ENCODE peak calls at places on chromosomes 13 and 19, in ten cellular contexts. F is thyroid gland, M is esophagus squamous epithelium, U is upper lobe of left lung, H is heart left ventricle, J is adrenal gland, O is H1, D is ovary, N is body of pancreas, X is uterus. B is an unnamed sample.

GRCh38 chr13:28425796-28426195 is 69.1 kb downstream of the FLT1 start:
- DNase-seq in F (no peak), M (no peak), U (no peak), H (no peak), J (no peak), O (no peak), D (no peak), N (no peak), X (no peak), B (no peak)

GRCh38 chr19:56076413-56076998 is 44.6 kb downstream of the ZNF787 start:
- DNase-seq in F (peak; percentile 65), M (no peak), U (no peak), H (no peak), J (peak; percentile 67), O (no peak), D (peak; percentile 65), N (peak; percentile 76), X (peak; percentile 44), B (no peak)

GRCh38 chr13:111659842-111660241 is 339.4 kb downstream of the TEX29 start:
- DNase-seq in F (no peak), M (no peak), U (no peak), H (no peak), J (no peak), O (no peak), D (no peak), N (no peak), X (no peak), B (no peak)

GRCh38 chr13:48412100-48412556 is 785 bp downstream of the LPAR6 start:
- DNase-seq in F (no peak), M (no peak), U (no peak), H (no peak), J (no peak), O (no peak), D (no peak), N (no peak), X (no peak), B (no peak)

GRCh38 chr19:8578642-8579265 is 1.5 kb upstream of the MYO1F start:
- DNase-seq in F (peak; percentile 77), M (no peak), U (no peak), H (peak; percentile 68), J (peak; percentile 81), O (peak; percentile 33), D (peak; percentile 82), N (peak; percentile 81), X (peak; percentile 72), B (no peak)

GRCh38 chr19:40398417-40399056 is 8.6 kb upstream of the HIPK4 start:
- DNase-seq in F (peak; percentile 52), M (no peak), U (peak; percentile 84), H (no peak), J (no peak), O (no peak), D (peak; percentile 72), N (peak; percentile 19), X (no peak), B (no peak)

GRCh38 chr13:93915269-93915809 is 564.1 kb downstream of the DCT start:
- DNase-seq in F (no peak), M (no peak), U (no peak), H (no peak), J (no peak), O (no peak), D (no peak), N (no peak), X (no peak), B (no peak)

GRCh38 chr13:30373727-30374126 is 48.6 kb upstream of the UBE2L5 start:
- DNase-seq in F (no peak), M (peak; percentile 4), U (no peak), H (no peak), J (no peak), O (no peak), D (no peak), N (no peak), X (no peak), B (no peak)

GRCh38 chr13:32850311-32851052 is 165.7 kb upstream of the KL start:
- DNase-seq in F (no peak), M (no peak), U (no peak), H (no peak), J (no peak), O (no peak), D (no peak), N (no peak), X (no peak), B (no peak)

GRCh38 chr13:49561064-49561410 is 24.3 kb downstream of the RCBTB1 start:
- DNase-seq in F (no peak), M (no peak), U (no peak), H (peak; percentile 54), J (peak; percentile 87), O (no peak), D (no peak), N (peak; percentile 53), X (peak; percentile 25), B (no peak)

GRCh38 chr19:18053571-18054219 is 33.0 kb downstream of the IL12RB1 start:
- DNase-seq in F (peak; percentile 9), M (no peak), U (no peak), H (no peak), J (no peak), O (no peak), D (no peak), N (no peak), X (no peak), B (no peak)

GRCh38 chr19:2119916-2120785 is 23.4 kb downstream of the IZUMO4 start:
- DNase-seq in F (no peak), M (no peak), U (peak; percentile 66), H (no peak), J (no peak), O (no peak), D (no peak), N (no peak), X (no peak), B (no peak)

DNA sequence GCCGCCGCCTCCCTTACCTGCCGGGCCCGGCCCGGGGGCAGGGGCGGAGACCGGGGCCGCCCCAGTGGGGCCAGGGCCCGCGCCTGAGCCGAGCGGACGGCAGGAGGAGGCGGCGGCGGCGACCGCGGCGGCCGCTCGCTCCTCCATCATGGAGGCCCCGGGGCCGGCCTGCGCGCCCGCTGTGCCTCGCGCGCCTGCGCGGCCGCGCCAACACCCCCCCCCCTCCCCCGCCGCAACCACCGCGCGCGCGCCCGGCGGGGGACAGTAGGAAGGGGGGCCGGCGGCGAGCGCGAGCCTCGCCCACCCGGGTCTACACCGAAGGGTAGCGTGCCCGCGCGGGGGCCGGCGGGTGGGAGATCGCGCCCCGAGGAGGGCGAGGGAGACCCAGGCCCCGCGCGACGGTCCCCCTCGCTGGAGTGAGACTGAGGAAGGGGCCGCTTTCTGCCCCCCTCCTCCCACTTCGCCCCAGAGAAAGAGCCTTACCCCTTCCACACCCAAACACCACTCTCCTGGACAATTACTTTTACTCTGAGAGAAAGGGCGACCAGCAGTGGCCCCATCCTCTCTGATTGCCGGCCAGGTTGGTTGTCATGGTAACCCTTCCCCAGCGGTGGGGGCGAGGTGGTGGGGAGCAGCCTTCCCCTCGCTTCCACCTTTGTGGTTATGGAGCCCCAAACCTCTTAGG is at the start of gene STRN4:
- DNase-seq in F (peak; percentile 44), M (no peak), U (peak; percentile 94), H (no peak), J (no peak), O (no peak), D (peak; percentile 66), N (peak; percentile 61), X (peak; percentile 57), B (no peak)
- TF ChIP-seq POLR2A in F (peak; percentile 44), M (peak; percentile 33), U (peak; percentile 51), H (no peak), J (peak; percentile 65), O (no peak), D (no peak), N (no peak), X (peak; percentile 77), B (no peak)

DNA sequence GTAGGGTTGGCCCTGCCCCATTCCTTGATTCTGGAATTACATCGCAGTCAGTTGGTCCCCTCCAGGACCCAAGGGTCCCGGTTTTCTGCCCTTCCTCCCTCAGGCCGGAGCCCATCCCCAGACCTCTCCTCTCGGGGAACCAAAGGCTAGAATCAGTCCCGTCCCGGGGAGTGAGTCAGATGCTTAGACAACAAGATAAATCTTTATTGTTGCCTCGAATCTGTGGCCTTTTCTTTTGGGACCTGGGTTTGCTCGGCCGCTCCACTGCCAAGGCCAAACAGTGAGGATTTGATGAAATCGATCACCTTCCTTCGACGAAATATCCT is 258 bp upstream of the RASIP1 start:
- DNase-seq in F (no peak), M (no peak), U (no peak), H (peak; percentile 17), J (peak; percentile 71), O (no peak), D (no peak), N (no peak), X (no peak), B (no peak)
- H3K27me3 ChIP-seq in F (no peaks in the 10 kb centered on the region), M (peaks cover 3% of the 10 kb centered on the region), U (no peaks in the 10 kb centered on the region), H (no peaks in the 10 kb centered on the region), J (no peaks in the 10 kb centered on the region), O (peaks cover 3% of the 10 kb centered on the region), D (no peaks in the 10 kb centered on the region), N (no peaks in the 10 kb centered on the region), X (no peaks in the 10 kb centered on the region), B (no peaks in the 10 kb centered on the region)

DNA sequence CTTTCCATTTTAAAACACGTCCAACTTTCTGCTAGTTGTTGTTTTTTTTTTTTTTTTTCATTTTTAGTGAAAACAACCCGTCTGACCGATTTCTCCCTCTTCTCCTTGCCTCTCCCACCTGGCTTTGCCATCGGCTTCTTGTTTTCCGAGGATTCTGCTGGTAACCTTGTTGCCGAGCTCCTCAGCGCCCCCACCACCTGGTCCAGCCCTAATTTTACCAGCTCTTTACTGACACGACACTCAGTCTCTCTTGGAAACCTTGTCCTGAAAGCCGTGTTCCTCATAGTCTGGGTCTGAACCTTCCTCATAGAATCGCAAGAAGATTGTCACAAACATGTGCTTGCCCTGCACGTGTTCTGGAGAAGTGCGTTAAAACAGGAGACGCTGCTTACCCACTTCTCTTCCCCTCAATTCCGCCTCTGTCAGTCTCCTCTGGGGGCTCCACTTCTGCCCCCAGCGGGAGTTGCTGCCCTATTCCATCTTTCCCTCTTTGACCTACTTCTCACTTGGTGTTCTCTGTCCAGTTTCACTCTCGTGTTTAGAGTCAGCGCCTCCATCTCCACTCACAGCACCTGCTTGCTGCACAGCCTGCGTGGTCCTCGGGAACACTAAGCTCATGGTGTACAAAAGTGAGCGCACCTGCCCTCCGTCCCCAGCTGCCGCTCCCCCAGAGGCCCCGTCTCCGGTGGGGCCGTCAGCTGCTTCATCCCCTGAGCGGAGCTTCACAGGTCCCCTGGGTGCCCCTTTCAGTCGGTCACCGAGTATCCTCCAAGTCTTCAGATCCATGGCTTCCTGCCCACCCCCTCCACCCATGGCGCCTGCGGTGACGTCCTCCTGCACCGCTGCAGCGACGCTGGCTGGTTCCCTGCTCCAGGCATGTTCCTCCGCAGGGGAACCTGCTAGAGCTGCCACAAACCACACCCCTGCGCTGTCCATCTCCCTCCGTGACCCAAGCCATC is 65.1 kb downstream of the TM9SF2 start:
- DNase-seq in F (no peak), M (no peak), U (peak; percentile 64), H (no peak), J (no peak), O (no peak), D (no peak), N (no peak), X (no peak), B (no peak)
- TF ChIP-seq POLR2A in F (no peak), M (no peak), U (no peak), H (no peak), J (no peak), O (no peak), D (no peak), N (no peak), X (no peak), B (no peak)

DNA sequence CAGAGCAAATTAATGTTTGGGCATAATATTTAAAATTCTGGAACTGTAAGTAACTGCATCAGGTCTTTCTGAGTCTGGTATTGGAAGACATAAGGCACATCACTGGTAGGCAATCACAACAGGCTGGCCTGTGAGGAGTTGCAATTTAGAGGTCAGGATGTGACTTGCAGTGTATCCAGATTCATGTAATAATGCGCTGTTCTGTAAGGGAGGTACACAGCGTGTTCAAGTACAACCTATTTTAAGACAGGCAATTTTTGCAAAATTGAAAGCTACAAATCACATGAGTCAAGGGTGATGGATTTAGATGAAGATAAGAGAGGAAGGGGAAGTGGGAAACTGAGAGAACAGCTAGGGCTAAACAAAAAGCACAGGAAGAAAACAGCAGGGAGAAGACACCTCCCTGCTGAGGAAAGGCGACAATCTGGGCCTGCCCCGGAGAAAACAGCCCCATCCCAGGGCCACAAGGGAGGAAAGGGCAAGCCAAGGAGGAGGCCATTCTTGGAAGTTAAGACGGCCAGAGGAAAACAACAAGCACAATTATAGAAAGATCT is 138.1 kb downstream of the LACC1 start:
- DNase-seq in F (no peak), M (no peak), U (no peak), H (no peak), J (no peak), O (no peak), D (no peak), N (no peak), X (no peak), B (no peak)
- H3K27me3 ChIP-seq in F (no peaks in the 10 kb centered on the region), M (no peaks in the 10 kb centered on the region), U (no peaks in the 10 kb centered on the region), H (no peaks in the 10 kb centered on the region), J (no peaks in the 10 kb centered on the region), O (peaks cover 1% of the 10 kb centered on the region), D (no peaks in the 10 kb centered on the region), N (no peaks in the 10 kb centered on the region), X (no peaks in the 10 kb centered on the region), B (no peaks in the 10 kb centered on the region)

B was measured in vagina.